ENCODE peak calls at places on chromosomes 5 and 9, in four cellular contexts. One of them, this sample, is unnamed.

GRCh38 chr5:122040903-122041302 is 37.2 kb downstream of the LOX start:
- DNase-seq in uterus: no peak
- DNase-seq in gastrocnemius medialis: no peak
- DNase-seq in heart left ventricle: no peak
- DNase-seq in this sample: no peak

GRCh38 chr5:128988476-128988875 is 23.2 kb downstream of the SLC27A6 start:
- DNase-seq in uterus: no peak
- DNase-seq in gastrocnemius medialis: no peak
- DNase-seq in heart left ventricle: no peak
- DNase-seq in this sample: no peak

GRCh38 chr5:100479079-100479688 is 56.0 kb upstream of the FAM174A start:
- DNase-seq in uterus: no peak
- DNase-seq in gastrocnemius medialis: no peak
- DNase-seq in heart left ventricle: no peak
- DNase-seq in this sample: no peak

GRCh38 chr5:158701406-158702177 is 398.1 kb downstream of the EBF1 start:
- DNase-seq in uterus: no peak
- DNase-seq in gastrocnemius medialis: no peak
- DNase-seq in heart left ventricle: no peak
- DNase-seq in this sample: no peak

GRCh38 chr9:89798546-89799120 is 193.8 kb downstream of the GADD45G start:
- DNase-seq in uterus: no peak
- DNase-seq in gastrocnemius medialis: no peak
- DNase-seq in heart left ventricle: no peak
- DNase-seq in this sample: no peak

GRCh38 chr9:89661956-89662717 is 57.3 kb downstream of the GADD45G start:
- DNase-seq in uterus: peak
- DNase-seq in gastrocnemius medialis: peak
- DNase-seq in heart left ventricle: peak
- DNase-seq in this sample: peak

GRCh38 chr5:178335287-178336030 is 102.9 kb upstream of the PHYKPL start:
- DNase-seq in uterus: no peak
- DNase-seq in gastrocnemius medialis: no peak
- DNase-seq in heart left ventricle: no peak
- DNase-seq in this sample: no peak

GRCh38 chr9:122402403-122403268 is 31.8 kb downstream of the PTGS1 start:
- DNase-seq in uterus: no peak
- DNase-seq in gastrocnemius medialis: no peak
- DNase-seq in heart left ventricle: no peak
- DNase-seq in this sample: no peak

GRCh38 chr9:136565075-136565721 is 19.4 kb upstream of the NOTCH1 start:
- DNase-seq in uterus: peak
- DNase-seq in gastrocnemius medialis: no peak
- DNase-seq in heart left ventricle: peak
- DNase-seq in this sample: no peak

GRCh38 chr5:151104795-151105194 is 24.0 kb upstream of the TNIP1 start:
- DNase-seq in uterus: peak
- DNase-seq in gastrocnemius medialis: peak
- DNase-seq in heart left ventricle: no peak
- DNase-seq in this sample: no peak

GRCh38 chr9:22976454-22976853 is 529.8 kb downstream of the DMRTA1 start:
- DNase-seq in uterus: no peak
- DNase-seq in gastrocnemius medialis: no peak
- DNase-seq in heart left ventricle: no peak
- DNase-seq in this sample: no peak

GRCh38 chr5:145619806-145620205 is 215.3 kb downstream of the PRELID2 start:
- DNase-seq in uterus: no peak
- DNase-seq in gastrocnemius medialis: no peak
- DNase-seq in heart left ventricle: no peak
- DNase-seq in this sample: no peak

GRCh38 chr5:142481410-142481809 is 156.6 kb upstream of the SPRY4 start:
- DNase-seq in uterus: no peak
- DNase-seq in gastrocnemius medialis: no peak
- DNase-seq in heart left ventricle: no peak
- DNase-seq in this sample: no peak

GRCh38 chr5:3787604-3788003 is 192.0 kb downstream of the IRX1 start:
- DNase-seq in uterus: no peak
- DNase-seq in gastrocnemius medialis: no peak
- DNase-seq in heart left ventricle: no peak
- DNase-seq in this sample: no peak

GRCh38 chr9:121278535-121279169 is 10.7 kb downstream of the GSN start:
- DNase-seq in uterus: peak
- DNase-seq in gastrocnemius medialis: peak
- DNase-seq in heart left ventricle: peak
- DNase-seq in this sample: peak

GRCh38 chr9:87950765-87951488 is 23.4 kb downstream of the CDK20 start:
- DNase-seq in uterus: no peak
- DNase-seq in gastrocnemius medialis: no peak
- DNase-seq in heart left ventricle: no peak
- DNase-seq in this sample: no peak

GRCh38 chr5:83414601-83415000 is 56.9 kb upstream of the VCAN start:
- DNase-seq in uterus: no peak
- DNase-seq in gastrocnemius medialis: no peak
- DNase-seq in heart left ventricle: no peak
- DNase-seq in this sample: no peak

DNA sequence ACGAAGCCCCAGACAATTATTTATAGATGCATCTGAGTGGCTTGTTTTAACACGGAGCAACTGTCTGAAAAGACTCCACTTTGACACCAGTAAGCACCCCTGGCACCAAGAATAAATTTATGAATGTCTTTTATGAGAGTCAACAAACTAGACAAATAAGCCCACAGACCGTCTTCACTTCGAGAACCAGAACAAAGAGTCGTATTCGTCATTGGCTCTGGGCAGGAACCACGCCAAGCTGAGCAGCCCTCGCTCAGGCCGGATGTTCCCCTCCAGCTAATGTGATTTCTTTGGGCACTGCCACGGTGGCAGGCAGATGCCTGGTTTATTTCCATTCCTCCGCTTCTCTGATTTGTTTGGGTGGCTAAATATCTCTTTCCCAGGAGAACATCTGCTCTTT is 91.9 kb upstream of the STC2 start:
- DNase-seq in uterus: no peak
- DNase-seq in gastrocnemius medialis: no peak
- DNase-seq in heart left ventricle: no peak
- DNase-seq in this sample: no peak
- H3K27ac ChIP-seq in uterus: no peak
- H3K27ac ChIP-seq in gastrocnemius medialis: no peak
- H3K27ac ChIP-seq in heart left ventricle: no peak
- H3K27ac ChIP-seq in this sample: no peak

DNA sequence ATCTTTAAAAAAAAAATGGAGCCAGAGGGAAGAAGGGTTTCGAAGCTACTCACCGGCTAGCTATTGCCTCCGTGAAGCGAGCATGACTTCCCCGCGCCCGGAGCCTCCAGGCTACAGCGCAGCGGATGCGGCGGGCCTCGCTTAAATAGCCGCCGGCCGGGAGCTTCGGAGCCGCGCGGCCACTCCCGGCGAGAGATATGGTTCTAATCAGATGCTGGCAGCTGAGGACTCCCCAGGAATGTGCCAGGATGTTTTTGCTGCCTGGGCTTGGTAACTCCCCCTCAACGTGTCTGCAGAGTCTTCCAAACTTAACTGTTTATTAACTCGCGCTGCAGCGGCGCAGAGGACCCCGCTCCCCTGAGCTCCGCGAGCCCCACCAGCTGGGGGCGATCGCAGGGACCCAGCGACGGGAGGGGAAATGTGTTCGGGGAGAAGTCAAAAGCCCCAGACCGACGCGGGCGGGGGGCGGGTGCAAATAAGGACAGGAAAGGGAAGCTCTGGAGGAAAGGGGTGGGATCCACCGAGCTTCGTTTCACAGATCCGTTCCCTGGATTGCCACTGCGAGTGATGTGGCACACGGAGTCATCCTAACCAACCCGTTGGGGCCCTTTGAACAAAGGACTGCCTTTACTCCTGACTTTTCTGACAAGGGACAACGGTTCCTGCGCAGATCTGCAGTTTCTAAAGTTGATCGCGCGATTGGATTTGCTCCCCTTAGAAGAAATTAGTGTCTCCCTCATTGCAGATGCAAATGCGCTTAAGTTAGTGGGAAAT is at the start of gene DAB2:
- DNase-seq in uterus: peak
- DNase-seq in gastrocnemius medialis: peak
- DNase-seq in heart left ventricle: peak
- DNase-seq in this sample: peak
- TF ChIP-seq POLR2A in uterus: peak
- TF ChIP-seq POLR2A in gastrocnemius medialis: peak
- TF ChIP-seq POLR2A in heart left ventricle: peak
- TF ChIP-seq POLR2A in this sample: peak

DNA sequence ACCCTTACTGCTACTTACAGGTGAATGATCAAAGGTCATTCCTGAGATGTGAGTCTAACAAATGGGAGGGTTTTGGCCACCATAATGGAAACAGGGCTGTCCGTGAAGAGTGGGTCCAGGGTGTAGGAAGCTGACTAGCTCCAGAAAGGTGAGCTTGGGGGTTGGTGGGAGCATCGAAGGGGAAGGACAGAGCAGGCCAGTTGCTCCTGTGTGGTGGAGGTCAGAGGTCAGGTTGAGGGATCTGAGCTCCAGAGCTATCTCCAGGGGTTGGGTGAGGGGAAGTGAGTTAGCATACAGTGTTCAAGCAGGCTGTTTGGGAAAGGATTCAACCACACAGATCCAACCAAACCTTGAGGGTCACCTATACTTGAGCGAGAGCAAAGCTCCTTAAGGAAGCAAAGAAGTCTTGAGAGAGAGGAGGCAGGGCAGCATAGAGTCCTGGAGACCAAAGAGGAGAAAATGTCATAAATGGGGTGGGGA is 18.7 kb upstream of the GLDC start:
- DNase-seq in uterus: no peak
- DNase-seq in gastrocnemius medialis: no peak
- DNase-seq in heart left ventricle: no peak
- DNase-seq in this sample: no peak
- H3K4me3 ChIP-seq in uterus: no peak
- H3K4me3 ChIP-seq in gastrocnemius medialis: no peak
- H3K4me3 ChIP-seq in heart left ventricle: no peak
- H3K4me3 ChIP-seq in this sample: no peak

GRCh38 chr5:175829718-175830585 is 41.4 kb upstream of the CPLX2 start:
- DNase-seq in uterus: no peak
- DNase-seq in gastrocnemius medialis: no peak
- DNase-seq in heart left ventricle: no peak
- DNase-seq in this sample: no peak
- H3K27ac ChIP-seq in uterus: no peak
- H3K27ac ChIP-seq in gastrocnemius medialis: no peak
- H3K27ac ChIP-seq in heart left ventricle: no peak
- H3K27ac ChIP-seq in this sample: no peak

GRCh38 chr5:126651013-126651577 is 50.3 kb downstream of the PHAX start:
- DNase-seq in uterus: no peak
- DNase-seq in gastrocnemius medialis: no peak
- DNase-seq in heart left ventricle: no peak
- DNase-seq in this sample: no peak
- TF ChIP-seq POLR2A in uterus: no peak
- TF ChIP-seq POLR2A in gastrocnemius medialis: no peak
- TF ChIP-seq POLR2A in heart left ventricle: no peak
- TF ChIP-seq POLR2A in this sample: no peak

GRCh38 chr5:109105631-109106267 is 304.0 kb downstream of the PJA2 start:
- DNase-seq in uterus: no peak
- DNase-seq in gastrocnemius medialis: no peak
- DNase-seq in heart left ventricle: no peak
- DNase-seq in this sample: no peak
- H3K4me3 ChIP-seq in uterus: no peak
- H3K4me3 ChIP-seq in gastrocnemius medialis: no peak
- H3K4me3 ChIP-seq in heart left ventricle: no peak
- H3K4me3 ChIP-seq in this sample: no peak

This sample was measured in body of pancreas.